ENCODE peak calls at places on chromosomes 2 and 18, in eight cellular contexts. G is WTC11, Z is BE2C, Q is upper lobe of right lung, J is GM20000, F is GM23338, S is AG09319, Y is cardiac fibroblast. O is an unnamed sample.

GRCh38 chr2:165008916-165009315 is 53.6 kb upstream of the SLC38A11 start:
- DNase-seq in G (no peak), Z (no peak), Q (no peak), J (no peak), F (no peak), S (no peak), Y (no peak), O (no peak)

GRCh38 chr2:102033028-102033749 is 41.4 kb downstream of the IL1R2 start:
- DNase-seq in G (no peak), Z (no peak), Q (peak), J (no peak), F (no peak), S (no peak), Y (peak), O (peak)

GRCh38 chr18:60534539-60534938 is 162.0 kb upstream of the MC4R start:
- DNase-seq in G (no peak), Z (no peak), Q (no peak), J (no peak), F (no peak), S (no peak), Y (no peak), O (no peak)

GRCh38 chr2:13681936-13682335 is 950.6 kb upstream of the LRATD1 start:
- DNase-seq in G (no peak), Z (no peak), Q (no peak), J (no peak), F (no peak), S (no peak), Y (no peak), O (no peak)

GRCh38 chr2:88857951-88858406 is 166.5 kb downstream of the RPIA start:
- DNase-seq in G (peak), Z (no peak), Q (no peak), J (no peak), F (peak), S (no peak), Y (peak), O (peak)

GRCh38 chr2:104658149-104658839 is 195.6 kb upstream of the POU3F3 start:
- DNase-seq in G (peak), Z (peak), Q (peak), J (no peak), F (peak), S (no peak), Y (no peak), O (no peak)

GRCh38 chr18:76874643-76875389 is 52.5 kb downstream of the ZNF236 start:
- DNase-seq in G (peak), Z (peak), Q (no peak), J (no peak), F (peak), S (no peak), Y (no peak), O (no peak)

GRCh38 chr18:37294951-37295350 is 270.6 kb downstream of the CELF4 start:
- DNase-seq in G (peak), Z (peak), Q (no peak), J (no peak), F (peak), S (no peak), Y (peak), O (no peak)

GRCh38 chr2:44934962-44935853 is 6.3 kb upstream of the SIX3 start:
- DNase-seq in G (peak), Z (no peak), Q (no peak), J (peak), F (peak), S (no peak), Y (no peak), O (no peak)

GRCh38 chr2:197229509-197230458 is 80.8 kb downstream of the ANKRD44 start:
- DNase-seq in G (no peak), Z (no peak), Q (no peak), J (no peak), F (no peak), S (no peak), Y (peak), O (no peak)

GRCh38 chr2:117646872-117647271 is 167.6 kb upstream of the DDX18 start:
- DNase-seq in G (no peak), Z (no peak), Q (no peak), J (no peak), F (no peak), S (no peak), Y (no peak), O (no peak)

GRCh38 chr18:463442-464310 is 36.8 kb downstream of the COLEC12 start:
- DNase-seq in G (no peak), Z (no peak), Q (peak), J (no peak), F (peak), S (no peak), Y (no peak), O (no peak)

GRCh38 chr18:56575819-56576663 is 62.4 kb downstream of the TXNL1 start:
- DNase-seq in G (no peak), Z (peak), Q (no peak), J (peak), F (peak), S (no peak), Y (peak), O (no peak)

GRCh38 chr2:195489101-195489500 is 167.9 kb upstream of the SLC39A10 start:
- DNase-seq in G (no peak), Z (peak), Q (no peak), J (no peak), F (no peak), S (no peak), Y (peak), O (no peak)

GRCh38 chr2:156110890-156111289 is 221.6 kb downstream of the NR4A2 start:
- DNase-seq in G (peak), Z (no peak), Q (no peak), J (peak), F (peak), S (no peak), Y (no peak), O (no peak)

GRCh38 chr18:48138660-48139426 is 208.4 kb upstream of the SMAD2 start:
- DNase-seq in G (no peak), Z (no peak), Q (no peak), J (no peak), F (peak), S (no peak), Y (no peak), O (no peak)

GRCh38 chr2:8518986-8519669 is 162.7 kb upstream of the ID2 start:
- DNase-seq in G (no peak), Z (no peak), Q (no peak), J (no peak), F (no peak), S (no peak), Y (no peak), O (no peak)

GRCh38 chr2:235505210-235505741 is 11.4 kb downstream of the AGAP1 start:
- DNase-seq in G (peak), Z (no peak), Q (no peak), J (no peak), F (peak), S (no peak), Y (peak), O (no peak)

GRCh38 chr2:49146412-49146811 is 7.9 kb downstream of the FSHR start:
- DNase-seq in G (no peak), Z (no peak), Q (no peak), J (no peak), F (no peak), S (no peak), Y (no peak), O (no peak)

GRCh38 chr18:50192903-50193795 is 1.8 kb downstream of the MYO5B start:
- DNase-seq in G (peak), Z (no peak), Q (no peak), J (no peak), F (peak), S (no peak), Y (no peak), O (no peak)

GRCh38 chr2:24819442-24820174 is 26.4 kb downstream of the CENPO start:
- DNase-seq in G (no peak), Z (no peak), Q (no peak), J (no peak), F (no peak), S (no peak), Y (no peak), O (no peak)

GRCh38 chr2:100964222-100964621 is 37.9 kb upstream of the RPL31 start:
- DNase-seq in G (no peak), Z (no peak), Q (peak), J (no peak), F (no peak), S (no peak), Y (no peak), O (no peak)

GRCh38 chr2:18949871-18950597 is 360.7 kb upstream of the NT5C1B start:
- DNase-seq in G (no peak), Z (no peak), Q (no peak), J (no peak), F (no peak), S (peak), Y (peak), O (peak)

GRCh38 chr2:227186751-227187150 is 22.3 kb downstream of the COL4A3 start:
- DNase-seq in G (no peak), Z (no peak), Q (no peak), J (no peak), F (no peak), S (no peak), Y (peak), O (no peak)

GRCh38 chr2:119367472-119368099 is 809 bp downstream of the DBI start:
- DNase-seq in G (peak), Z (peak), Q (peak), J (peak), F (peak), S (no peak), Y (peak), O (no peak)

GRCh38 chr2:24123212-24124002 is at the start of the genes FAM228B and PFN4:
- DNase-seq in G (peak), Z (peak), Q (peak), J (peak), F (peak), S (peak), Y (peak), O (no peak)

GRCh38 chr2:101120124-101120996 is 30.8 kb downstream of the TBC1D8 start:
- DNase-seq in G (no peak), Z (peak), Q (peak), J (no peak), F (no peak), S (no peak), Y (peak), O (peak)

GRCh38 chr2:117794668-117795067 is 19.8 kb upstream of the DDX18 start:
- DNase-seq in G (no peak), Z (no peak), Q (no peak), J (no peak), F (no peak), S (no peak), Y (no peak), O (no peak)

GRCh38 chr2:113105047-113105446 is 22.4 kb upstream of the IL1RN start:
- DNase-seq in G (no peak), Z (no peak), Q (no peak), J (no peak), F (no peak), S (no peak), Y (peak), O (no peak)

GRCh38 chr2:173264603-173265366 is 89.9 kb upstream of the CDCA7 start:
- DNase-seq in G (no peak), Z (no peak), Q (no peak), J (peak), F (peak), S (no peak), Y (no peak), O (no peak)

GRCh38 chr2:202007015-202008011 is 26.3 kb upstream of the FZD7 start:
- DNase-seq in G (no peak), Z (no peak), Q (no peak), J (no peak), F (no peak), S (no peak), Y (peak), O (no peak)
- TF ChIP-seq CTCF in G (no peak), Z (no peak), Q (no peak), J (no peak), F (no peak), S (peak), Y (no peak), O (no peak)

GRCh38 chr18:75727479-75727878 is 300.0 kb upstream of the SMIM21 start:
- DNase-seq in G (peak), Z (peak), Q (peak), J (peak), F (peak), S (no peak), Y (peak), O (no peak)
- TF ChIP-seq CTCF in G (peak), Z (peak), Q (peak), J (peak), F (peak), S (peak), Y (peak), O (peak)

DNA sequence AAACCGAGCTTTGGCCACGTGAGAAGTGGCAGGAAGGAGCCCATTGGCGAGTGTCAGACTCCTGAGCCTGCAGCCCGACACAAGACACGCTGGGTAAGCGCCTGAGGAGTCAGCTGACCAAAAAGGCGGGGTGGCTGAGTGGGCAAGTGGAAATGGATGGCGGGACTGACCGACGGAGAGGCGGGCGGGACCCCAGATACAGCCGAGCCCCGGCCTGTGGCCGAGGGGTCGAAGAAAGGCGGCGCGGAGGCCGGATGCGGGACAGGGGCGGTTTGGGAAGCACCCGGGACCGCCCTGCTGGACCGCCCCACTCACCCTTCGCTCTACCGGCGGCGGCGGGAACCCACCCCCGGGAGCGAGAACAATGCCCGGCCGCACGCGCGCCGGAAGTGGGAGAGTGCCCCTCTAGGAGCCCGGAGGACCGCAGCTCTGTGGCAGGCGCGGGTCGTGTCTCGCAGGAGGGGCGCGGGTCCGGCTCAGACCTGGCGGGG is 22.8 kb downstream of the ZSCAN30 start:
- DNase-seq in G (peak), Z (peak), Q (peak), J (peak), F (peak), S (no peak), Y (peak), O (no peak)
- TF ChIP-seq CTCF in G (no peak), Z (no peak), Q (peak), J (no peak), F (no peak), S (no peak), Y (no peak), O (no peak)

GRCh38 chr2:68466778-68467076 is 367 bp downstream of the FBXO48 start:
- DNase-seq in G (no peak), Z (no peak), Q (no peak), J (no peak), F (no peak), S (no peak), Y (no peak), O (no peak)
- TF ChIP-seq CTCF in G (no peak), Z (no peak), Q (no peak), J (no peak), F (no peak), S (no peak), Y (no peak), O (no peak)

DNA sequence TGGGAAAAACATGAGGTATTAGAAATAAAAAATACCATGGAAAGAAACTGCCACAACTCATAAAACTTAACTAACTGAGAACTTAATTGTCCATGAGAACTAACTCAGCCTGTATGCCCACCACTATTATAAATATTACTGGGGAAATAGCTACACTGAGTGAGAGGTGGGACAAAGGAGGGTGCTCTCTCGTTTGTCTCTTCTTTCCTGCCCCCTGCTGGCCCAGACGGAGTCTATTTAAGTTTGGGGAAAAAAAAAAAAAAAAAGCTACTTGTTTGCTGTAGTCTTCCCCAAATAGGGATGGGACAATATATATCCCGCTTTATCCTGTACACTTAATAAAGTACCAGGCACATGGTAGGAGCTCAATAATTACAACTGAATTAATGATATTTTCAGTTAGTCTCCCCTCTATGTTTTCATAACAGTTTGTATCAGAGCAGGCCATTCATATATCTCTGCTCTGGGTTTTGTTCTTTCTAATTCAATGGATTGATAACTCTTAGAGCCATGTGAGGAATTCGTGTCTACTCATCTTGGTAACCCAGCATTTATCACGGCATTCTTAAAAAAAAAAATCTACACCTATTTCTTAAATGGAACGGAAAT is 647.7 kb upstream of the PKDCC start:
- DNase-seq in G (peak), Z (peak), Q (no peak), J (no peak), F (peak), S (no peak), Y (peak), O (no peak)
- TF ChIP-seq CTCF in G (no peak), Z (peak), Q (peak), J (no peak), F (peak), S (no peak), Y (peak), O (peak)

O was measured in HFF-Myc.